ENCODE peak calls at places on chromosomes 5 and 9, in nine cellular contexts. H, Z, T, E, K, I, G, W and B are unnamed samples.
A peak's percentile ranks its signal among the peaks of the same experiment; 100 is the strongest.

GRCh38 chr9:97747201-97747965 is 50.2 kb upstream of the XPA start:
- DNase-seq in H (peak; percentile 28), Z (no peak), T (no peak), E (no peak), K (no peak), I (no peak), G (no peak), W (no peak), B (no peak)

GRCh38 chr5:104942735-104943134 is 1380.1 kb upstream of the NUDT12 start:
- DNase-seq in H (no peak), Z (no peak), T (no peak), E (no peak), K (peak; percentile 7), I (no peak), G (peak; percentile 43), W (no peak), B (no peak)

GRCh38 chr5:142015781-142016533 is 3.1 kb upstream of the GNPDA1 start:
- DNase-seq in H (no peak), Z (no peak), T (peak; percentile 29), E (peak; percentile 56), K (peak; percentile 49), I (no peak), G (peak; percentile 72), W (no peak), B (no peak)

GRCh38 chr5:103414598-103414997 is 148.0 kb downstream of the NUDT12 start:
- DNase-seq in H (no peak), Z (no peak), T (no peak), E (no peak), K (no peak), I (no peak), G (no peak), W (no peak), B (no peak)

GRCh38 chr9:41229408-41230401 is 40.6 kb upstream of the ZNG1F start:
- DNase-seq in H (peak; percentile 0), Z (no peak), T (peak; percentile 31), E (peak; percentile 36), K (peak; percentile 37), I (peak; percentile 28), G (no peak), W (peak; percentile 24), B (peak; percentile 69)

GRCh38 chr5:136629125-136629790 is 263.9 kb upstream of the TRPC7 start:
- DNase-seq in H (no peak), Z (no peak), T (no peak), E (no peak), K (no peak), I (no peak), G (no peak), W (no peak), B (no peak)

GRCh38 chr9:136044971-136045594 is 50.0 kb downstream of the NACC2 start:
- DNase-seq in H (no peak), Z (no peak), T (no peak), E (no peak), K (no peak), I (no peak), G (no peak), W (no peak), B (no peak)

GRCh38 chr5:39117401-39117800 is 43.2 kb upstream of the RICTOR start:
- DNase-seq in H (no peak), Z (no peak), T (no peak), E (peak; percentile 58), K (peak; percentile 18), I (no peak), G (peak; percentile 85), W (no peak), B (no peak)

GRCh38 chr5:117623042-117623815 is 1048.6 kb upstream of the SEMA6A start:
- DNase-seq in H (no peak), Z (no peak), T (no peak), E (peak; percentile 10), K (no peak), I (peak; percentile 25), G (no peak), W (no peak), B (no peak)

GRCh38 chr9:130785940-130786500 is 49.0 kb upstream of the ABL1 start:
- DNase-seq in H (no peak), Z (no peak), T (no peak), E (no peak), K (no peak), I (no peak), G (no peak), W (no peak), B (no peak)

GRCh38 chr9:18791074-18791473 is 241.9 kb downstream of the SAXO1 start:
- DNase-seq in H (peak; percentile 91), Z (no peak), T (no peak), E (peak; percentile 12), K (no peak), I (peak; percentile 28), G (peak; percentile 43), W (no peak), B (peak; percentile 53)

GRCh38 chr9:109459423-109459822 is 38.7 kb downstream of the PTPN3 start:
- DNase-seq in H (no peak), Z (no peak), T (no peak), E (no peak), K (no peak), I (no peak), G (no peak), W (no peak), B (no peak)

GRCh38 chr9:134205636-134206316 is 41.4 kb upstream of the RNU6ATAC start:
- DNase-seq in H (no peak), Z (peak; percentile 77), T (peak; percentile 73), E (peak; percentile 28), K (peak; percentile 83), I (no peak), G (no peak), W (no peak), B (peak; percentile 42)

GRCh38 chr5:35963381-35963843 is 25.0 kb upstream of the CAPSL start:
- DNase-seq in H (peak; percentile 76), Z (no peak), T (no peak), E (peak; percentile 20), K (no peak), I (peak; percentile 5), G (peak; percentile 58), W (no peak), B (no peak)

DNA sequence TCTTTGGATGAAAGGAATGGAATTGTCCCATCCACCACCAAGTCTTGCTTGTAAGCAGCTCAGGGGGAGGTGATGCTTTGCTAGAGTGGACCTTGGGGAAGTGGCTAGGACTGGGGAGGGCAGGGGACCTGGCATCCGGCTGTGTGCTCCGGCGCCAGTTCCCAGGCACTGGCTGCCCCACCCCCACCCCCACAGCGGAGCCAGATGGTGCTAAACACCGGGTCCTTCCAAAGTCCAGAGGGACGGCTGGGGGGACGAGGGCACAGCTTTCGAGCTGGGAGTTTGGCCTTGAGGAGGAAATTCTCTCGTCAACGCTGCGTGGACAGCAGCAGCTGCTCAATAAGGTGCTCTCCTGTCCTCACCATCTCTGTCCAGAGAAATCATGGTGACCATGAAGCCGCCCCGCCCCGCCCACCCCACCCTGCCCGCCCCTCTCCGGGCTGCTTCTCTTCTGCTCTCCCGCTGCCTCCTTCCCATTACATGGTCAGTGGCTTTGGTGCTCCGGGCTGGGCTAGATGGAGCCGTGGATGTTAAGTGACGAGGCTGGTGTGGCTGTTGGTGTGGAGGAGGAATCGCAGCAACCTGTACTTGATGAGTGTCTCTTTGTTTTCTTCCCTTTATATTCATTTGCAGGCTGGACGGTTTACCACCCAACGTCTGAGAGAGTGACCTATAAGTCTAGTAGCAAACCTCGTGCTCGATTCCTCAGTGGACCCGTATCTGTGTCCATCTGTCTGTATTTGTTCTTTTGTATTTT is 115.7 kb downstream of the WNK2 start:
- DNase-seq in H (no peak), Z (no peak), T (no peak), E (no peak), K (no peak), I (no peak), G (no peak), W (no peak), B (no peak)
- H3K4me1 ChIP-seq in H (no peaks in the 10 kb centered on the region), Z (peaks cover 20% of the 10 kb centered on the region), T (peaks cover 43% of the 10 kb centered on the region), E (no peaks in the 10 kb centered on the region), K (no peaks in the 10 kb centered on the region), I (no peaks in the 10 kb centered on the region), G (no peaks in the 10 kb centered on the region), W (no peaks in the 10 kb centered on the region), B (no peaks in the 10 kb centered on the region)

DNA sequence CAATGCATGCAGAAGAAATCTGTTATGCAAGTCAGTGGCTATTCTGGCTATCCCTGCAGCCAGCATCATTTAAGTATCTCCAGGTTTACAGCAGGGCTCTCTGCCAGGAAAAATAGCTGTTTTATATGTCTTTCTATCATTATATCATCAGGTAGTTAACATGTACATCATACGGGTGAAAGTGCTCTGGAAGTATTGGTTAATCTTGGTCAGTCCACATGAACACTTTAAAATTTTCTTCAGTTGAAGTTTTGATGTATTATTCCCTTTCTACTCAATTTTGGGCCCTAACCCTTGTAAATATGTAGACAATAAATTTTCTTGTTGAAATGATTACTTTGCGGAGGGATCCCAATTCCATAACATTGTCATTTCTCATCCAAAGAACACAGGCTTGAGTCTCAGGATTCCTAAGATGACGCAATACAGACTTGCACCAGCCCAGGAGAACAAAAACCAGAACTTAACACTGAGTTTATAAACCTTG is 67.5 kb downstream of the SEMA6A start:
- DNase-seq in H (no peak), Z (no peak), T (no peak), E (peak; percentile 11), K (no peak), I (peak; percentile 76), G (no peak), W (no peak), B (no peak)
- H3K27ac ChIP-seq in H (peak overlapping the region; percentile 2), Z (no peak overlapping the region), T (no peak overlapping the region), E (no peak overlapping the region), K (no peak overlapping the region), I (no peak overlapping the region), G (no peak overlapping the region), W (no peak overlapping the region), B (no peak overlapping the region)

DNA sequence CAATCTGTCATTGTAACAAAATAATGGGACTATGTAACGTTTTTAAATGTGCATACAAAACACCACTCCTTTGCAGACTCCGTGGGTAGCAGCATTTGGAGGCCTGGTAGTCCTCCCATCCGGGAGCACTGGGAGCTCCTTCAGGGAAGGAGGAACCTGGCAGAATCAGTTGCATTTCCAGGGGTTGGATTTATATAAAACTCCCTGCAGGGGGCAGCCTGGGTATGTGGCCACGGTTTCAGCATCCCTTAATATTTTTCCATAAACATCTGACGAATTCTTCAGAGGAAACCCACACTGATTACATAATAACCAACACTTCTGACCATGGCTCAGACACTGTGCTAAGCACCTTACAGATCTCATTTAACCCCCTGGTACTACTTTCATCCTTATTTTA is 6.1 kb upstream of the AFAP1L1 start:
- DNase-seq in H (peak; percentile 32), Z (peak; percentile 60), T (no peak), E (peak; percentile 72), K (peak; percentile 30), I (peak; percentile 64), G (peak; percentile 75), W (no peak), B (no peak)
- TF ChIP-seq CTCF in H (peak; percentile 28), Z (peak; percentile 70), T (peak; percentile 62), E (peak; percentile 69), K (peak; percentile 35), I (peak; percentile 43), G (peak; percentile 89), W (peak; percentile 1), B (peak; percentile 35)

GRCh38 chr9:33289936-33290246 is 425 bp upstream of the NFX1 start:
- DNase-seq in H (no peak), Z (no peak), T (no peak), E (no peak), K (no peak), I (no peak), G (no peak), W (no peak), B (no peak)
- H3K4me1 ChIP-seq in H (peaks cover 5% of the 10 kb centered on the region), Z (peaks cover 36% of the 10 kb centered on the region), T (peaks cover 54% of the 10 kb centered on the region), E (peaks cover 4% of the 10 kb centered on the region), K (peaks cover 6% of the 10 kb centered on the region), I (peaks cover 3% of the 10 kb centered on the region), G (peaks cover 17% of the 10 kb centered on the region), W (peaks cover 12% of the 10 kb centered on the region), B (peaks cover 45% of the 10 kb centered on the region)

GRCh38 chr5:150628936-150629485 is 11.4 kb upstream of the SYNPO start:
- DNase-seq in H (no peak), Z (no peak), T (no peak), E (no peak), K (no peak), I (no peak), G (peak; percentile 54), W (no peak), B (no peak)
- H3K27ac ChIP-seq in H (no peak overlapping the region), Z (peak overlapping the region; percentile 99), T (peak overlapping the region; percentile 100), E (no peak overlapping the region), K (no peak overlapping the region), I (no peak overlapping the region), G (no peak overlapping the region), W (no peak overlapping the region), B (peak overlapping the region; percentile 11)